ENCODE peak calls at places on chromosome 9, in seven cellular contexts. L is HCT116, W is SK-N-SH, U is GM12878, S is K562, O is HepG2, N is H1. Q is an unnamed sample.

GRCh38 chr9:111599948-111600343 is 499 bp upstream of the PTGR1 start:
- DNase-seq in L (no peak), W (no peak), U (no peak), S (no peak), O (no peak), N (no peak), Q (no peak)

GRCh38 chr9:112411626-112412027 is 31.7 kb downstream of the HSDL2 start:
- DNase-seq in L (no peak), W (no peak), U (no peak), S (no peak), O (no peak), N (no peak), Q (no peak)

GRCh38 chr9:86099695-86100364 is 472 bp upstream of the GOLM1 start:
- DNase-seq in L (peak), W (peak), U (no peak), S (no peak), O (no peak), N (no peak), Q (peak)

GRCh38 chr9:114869845-114870244 is 60.5 kb downstream of the TNFSF8 start:
- DNase-seq in L (no peak), W (no peak), U (no peak), S (no peak), O (peak), N (no peak), Q (no peak)

GRCh38 chr9:82750411-82750918 is 312.5 kb downstream of the RASEF start:
- DNase-seq in L (no peak), W (no peak), U (no peak), S (no peak), O (no peak), N (no peak), Q (no peak)

GRCh38 chr9:132977626-132978450 is 656 bp upstream of the GFI1B start:
- DNase-seq in L (peak), W (peak), U (no peak), S (peak), O (peak), N (peak), Q (peak)

GRCh38 chr9:132372177-132373095 is 17.6 kb upstream of the SETX start:
- DNase-seq in L (no peak), W (peak), U (no peak), S (no peak), O (no peak), N (no peak), Q (peak)

GRCh38 chr9:14373319-14373632 is 59.3 kb upstream of the NFIB start:
- DNase-seq in L (no peak), W (no peak), U (no peak), S (no peak), O (no peak), N (no peak), Q (no peak)

GRCh38 chr9:121399883-121400607 is 30.0 kb upstream of the STOM start:
- DNase-seq in L (peak), W (peak), U (peak), S (peak), O (peak), N (no peak), Q (peak)

GRCh38 chr9:124635285-124635684 is 128.1 kb upstream of the NR5A1 start:
- DNase-seq in L (no peak), W (no peak), U (no peak), S (no peak), O (no peak), N (no peak), Q (no peak)

GRCh38 chr9:137685886-137686420 is 67.1 kb downstream of the EHMT1 start:
- DNase-seq in L (no peak), W (no peak), U (no peak), S (no peak), O (no peak), N (no peak), Q (no peak)

GRCh38 chr9:111037744-111038335 is 430 bp downstream of the LPAR1 start:
- DNase-seq in L (peak), W (peak), U (no peak), S (no peak), O (peak), N (no peak), Q (no peak)

GRCh38 chr9:130239741-130240241 is 25.8 kb upstream of the HMCN2 start:
- DNase-seq in L (no peak), W (no peak), U (peak), S (no peak), O (no peak), N (no peak), Q (no peak)

DNA sequence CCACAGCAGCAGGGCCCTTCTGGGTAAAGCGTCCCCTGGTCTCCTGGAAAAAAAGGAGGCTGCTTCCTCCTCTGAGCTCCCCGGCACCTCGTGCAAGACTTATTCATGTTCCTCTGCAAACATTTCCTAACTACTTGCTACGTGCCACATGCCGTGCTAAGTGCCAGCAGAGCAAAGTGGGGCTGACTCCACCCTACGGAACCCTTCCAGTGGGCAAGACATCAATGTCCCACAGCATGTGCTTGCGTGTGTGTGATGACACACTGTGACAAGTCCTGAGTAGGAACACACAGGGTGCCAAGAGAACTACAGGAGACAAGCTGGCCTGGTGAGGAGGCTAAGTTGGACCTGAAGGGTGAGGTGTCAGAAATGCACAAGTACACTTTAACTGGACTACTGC is 57.4 kb downstream of the SEMA4D start:
- DNase-seq in L (no peak), W (no peak), U (no peak), S (no peak), O (no peak), N (no peak), Q (no peak)
- TF ChIP-seq JUND in L (no peak), W (no peak), U (no peak), S (no peak), O (no peak), N (no peak), Q (no peak)

GRCh38 chr9:105296445-105296844 is 52.0 kb downstream of the SLC44A1 start:
- DNase-seq in L (no peak), W (no peak), U (no peak), S (no peak), O (no peak), N (no peak), Q (no peak)

GRCh38 chr9:105297442-105298097 is 53.1 kb downstream of the SLC44A1 start:
- DNase-seq in L (no peak), W (no peak), U (no peak), S (no peak), O (no peak), N (no peak), Q (no peak)

GRCh38 chr9:105296889-105297288 is 52.4 kb downstream of the SLC44A1 start:
- DNase-seq in L (peak), W (no peak), U (no peak), S (no peak), O (peak), N (no peak), Q (peak)

GRCh38 chr9:105295986-105296385 is 51.5 kb downstream of the SLC44A1 start:
- DNase-seq in L (no peak), W (no peak), U (no peak), S (no peak), O (no peak), N (no peak), Q (no peak)

DNA sequence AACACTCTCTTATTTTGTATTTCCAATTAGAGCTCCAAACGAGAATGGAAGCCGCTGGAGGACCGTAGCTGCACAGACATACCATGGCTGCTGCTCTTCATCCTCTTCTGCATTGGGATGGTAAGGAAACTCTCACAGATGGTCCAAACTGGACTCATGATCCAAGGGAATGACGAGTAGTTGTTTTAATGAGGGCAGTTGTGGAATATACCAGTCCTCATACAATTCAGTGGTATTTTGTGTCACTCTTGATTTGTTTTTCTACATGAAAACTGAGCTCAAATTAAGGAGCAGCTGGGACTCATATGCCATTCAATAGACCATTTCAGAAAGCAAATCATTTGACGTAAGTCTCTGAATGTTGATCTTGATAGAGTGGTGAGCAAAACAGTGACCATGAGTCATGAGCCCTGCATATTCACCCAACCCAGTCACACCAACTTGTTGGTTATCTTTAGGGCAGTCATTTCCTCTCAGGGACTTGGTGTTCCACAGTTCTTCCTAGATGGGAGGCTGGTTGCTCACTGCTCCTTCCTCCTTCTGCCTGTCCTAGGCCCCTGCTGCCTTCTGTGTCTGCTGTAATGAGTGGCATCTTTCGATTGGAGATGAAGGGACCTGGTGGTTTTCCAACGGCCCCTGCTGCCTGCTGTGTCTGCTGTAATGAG is 54.9 kb downstream of the SLC44A1 start:
- DNase-seq in L (no peak), W (no peak), U (no peak), S (peak), O (peak), N (no peak), Q (no peak)
- TF ChIP-seq JUND in L (no peak), W (peak), U (no peak), S (peak), O (no peak), N (no peak), Q (no peak)

GRCh38 chr9:90112791-90113190 is 508.0 kb downstream of the GADD45G start:
- DNase-seq in L (no peak), W (no peak), U (no peak), S (no peak), O (no peak), N (no peak), Q (no peak)
- TF ChIP-seq JUND in L (no peak), W (no peak), U (no peak), S (no peak), O (no peak), N (no peak), Q (no peak)

DNA sequence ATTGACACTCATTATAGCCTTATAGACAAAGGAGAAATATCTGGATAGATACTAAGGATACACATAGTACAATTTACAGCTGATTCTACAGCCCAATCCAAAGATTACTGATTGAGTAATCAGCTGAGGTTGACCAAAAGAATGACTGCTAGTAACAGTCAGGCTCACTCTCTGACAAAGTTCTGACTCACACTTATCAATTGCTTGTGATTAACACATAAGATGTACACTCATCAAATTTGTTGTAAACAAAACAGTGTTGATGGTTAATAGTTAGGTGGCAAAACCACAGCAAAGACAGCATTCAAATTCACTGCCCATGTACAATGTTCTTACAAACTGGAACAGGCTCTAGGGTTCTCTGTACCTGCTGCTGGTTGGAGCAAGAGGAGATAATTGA is 422.7 kb downstream of the TLE1 start:
- DNase-seq in L (peak), W (no peak), U (no peak), S (no peak), O (no peak), N (no peak), Q (no peak)
- TF ChIP-seq JUND in L (no peak), W (no peak), U (no peak), S (no peak), O (no peak), N (no peak), Q (no peak)

Q was measured in T47D.